ENCODE peak calls at places on chromosomes 13 and 19, in nine cellular contexts. M, X, A, H, Y, G, J, E and T are unnamed samples.
A peak's percentile ranks its signal among the peaks of the same experiment; 100 is the strongest.

GRCh38 chr13:101875717-101876393 is 423.4 kb downstream of the ITGBL1 start:
- DNase-seq in M (peak; percentile 89), X (peak; percentile 22), A (no peak), H (no peak), Y (no peak), G (peak; percentile 0), J (no peak), E (no peak), T (peak; percentile 81)

GRCh38 chr13:20182231-20182846 is 10.4 kb downstream of the GJB2 start:
- DNase-seq in M (peak; percentile 65), X (peak; percentile 27), A (peak; percentile 48), H (no peak), Y (peak; percentile 65), G (peak; percentile 67), J (no peak), E (no peak), T (peak; percentile 70)

GRCh38 chr13:21040120-21040834 is 21.1 kb downstream of the LATS2 start:
- DNase-seq in M (no peak), X (no peak), A (no peak), H (no peak), Y (peak; percentile 49), G (no peak), J (peak; percentile 66), E (no peak), T (no peak)

GRCh38 chr19:44675516-44675915 is 4.2 kb downstream of the CEACAM19 start:
- DNase-seq in M (no peak), X (no peak), A (no peak), H (no peak), Y (no peak), G (no peak), J (no peak), E (no peak), T (no peak)

GRCh38 chr13:48653074-48654054 is at the start of gene CYSLTR2:
- DNase-seq in M (peak; percentile 62), X (no peak), A (no peak), H (no peak), Y (no peak), G (no peak), J (peak; percentile 55), E (no peak), T (no peak)

GRCh38 chr13:22717036-22717435 is 463.7 kb upstream of the SGCG start:
- DNase-seq in M (no peak), X (peak; percentile 13), A (no peak), H (no peak), Y (no peak), G (no peak), J (no peak), E (no peak), T (no peak)

GRCh38 chr19:38674388-38675133 is 27.1 kb downstream of the ACTN4 start:
- DNase-seq in M (peak; percentile 58), X (no peak), A (no peak), H (no peak), Y (peak; percentile 81), G (no peak), J (no peak), E (no peak), T (peak; percentile 100)

GRCh38 chr19:43668406-43669158 is 1.4 kb downstream of the PLAUR start:
- DNase-seq in M (peak; percentile 98), X (peak; percentile 94), A (peak; percentile 98), H (peak; percentile 98), Y (peak; percentile 99), G (peak; percentile 100), J (peak; percentile 100), E (peak; percentile 91), T (peak; percentile 98)

GRCh38 chr13:95676100-95676774 is 702 bp upstream of the DNAJC3 start:
- DNase-seq in M (peak; percentile 45), X (peak; percentile 14), A (peak; percentile 37), H (no peak), Y (peak; percentile 45), G (no peak), J (no peak), E (no peak), T (peak; percentile 69)

GRCh38 chr19:38781058-38781457 is 7.7 kb upstream of the LGALS7 start:
- DNase-seq in M (no peak), X (no peak), A (no peak), H (no peak), Y (no peak), G (no peak), J (no peak), E (no peak), T (no peak)

GRCh38 chr13:44622259-44622658 is 46.1 kb upstream of the TSC22D1 start:
- DNase-seq in M (no peak), X (no peak), A (no peak), H (no peak), Y (no peak), G (no peak), J (no peak), E (no peak), T (no peak)
- H3K4me3 ChIP-seq in M (no peak overlapping the region), X (no peak overlapping the region), A (no peak overlapping the region), H (no peak overlapping the region), Y (no peak overlapping the region), G (no peak overlapping the region), J (no peak overlapping the region), E (no peak overlapping the region), T (no peak overlapping the region)

GRCh38 chr19:41922585-41922984 is 5.7 kb downstream of the ERFL start:
- DNase-seq in M (no peak), X (no peak), A (no peak), H (no peak), Y (no peak), G (no peak), J (no peak), E (no peak), T (no peak)
- H3K27me3 ChIP-seq in M (peaks cover 46% of the 10 kb centered on the region), X (peaks cover 12% of the 10 kb centered on the region), A (peaks cover 21% of the 10 kb centered on the region), H (peaks cover 94% of the 10 kb centered on the region), Y (peaks cover 61% of the 10 kb centered on the region), G (peaks cover 64% of the 10 kb centered on the region), J (peaks cover 100% of the 10 kb centered on the region), E (no peaks in the 10 kb centered on the region), T (peaks cover 55% of the 10 kb centered on the region)

DNA sequence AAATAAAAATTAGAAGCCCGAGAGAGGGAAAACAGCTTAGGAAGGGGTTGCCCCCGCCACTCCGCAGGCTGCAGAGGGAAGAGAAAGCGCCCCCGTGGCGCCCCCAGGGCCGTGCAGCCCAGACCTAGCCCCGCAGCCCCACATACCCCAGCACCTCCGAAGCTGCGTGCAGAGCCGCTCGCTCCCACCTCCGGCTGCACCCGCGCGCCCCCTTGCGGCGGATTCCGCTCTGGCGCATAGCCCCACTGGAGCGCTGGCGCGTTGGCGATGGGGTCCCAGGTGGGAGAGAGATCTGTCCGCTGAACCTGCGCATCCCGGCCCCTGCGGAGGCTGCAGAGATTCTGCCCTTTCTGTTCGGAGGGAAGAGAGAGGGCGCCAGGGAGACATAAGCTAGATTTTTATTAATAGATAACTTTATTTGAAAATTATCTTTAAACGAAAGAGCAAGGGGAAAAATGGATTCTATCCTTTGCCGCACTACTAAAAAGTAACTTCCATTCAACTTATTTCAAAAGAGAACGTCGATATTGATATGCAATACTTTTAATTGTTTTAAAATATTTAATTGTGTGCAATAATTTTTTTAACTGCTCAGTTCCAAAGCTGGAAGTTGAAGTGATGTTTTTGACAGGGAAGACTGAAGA is 11.7 kb upstream of the CLN5 start:
- DNase-seq in M (peak; percentile 28), X (peak; percentile 88), A (peak; percentile 84), H (peak; percentile 87), Y (peak; percentile 59), G (peak; percentile 13), J (no peak), E (peak; percentile 80), T (peak; percentile 21)
- TF ChIP-seq CTCF in M (peak; percentile 93), X (peak; percentile 94), A (peak; percentile 93), H (peak; percentile 89), Y (peak; percentile 80), G (peak; percentile 97), J (peak; percentile 91), E (peak; percentile 99), T (peak; percentile 98)

GRCh38 chr13:40490086-40490723 is 176.2 kb downstream of the FOXO1 start:
- DNase-seq in M (no peak), X (no peak), A (peak; percentile 33), H (no peak), Y (no peak), G (no peak), J (no peak), E (no peak), T (no peak)

GRCh38 chr13:40485611-40486517 is 180.6 kb downstream of the FOXO1 start:
- DNase-seq in M (no peak), X (no peak), A (no peak), H (no peak), Y (no peak), G (no peak), J (no peak), E (peak; percentile 31), T (no peak)

GRCh38 chr13:40486518-40487163 is 179.8 kb downstream of the FOXO1 start:
- DNase-seq in M (no peak), X (no peak), A (no peak), H (no peak), Y (no peak), G (no peak), J (no peak), E (no peak), T (no peak)

GRCh38 chr13:40492511-40492910 is 173.9 kb downstream of the FOXO1 start:
- DNase-seq in M (no peak), X (no peak), A (no peak), H (peak; percentile 68), Y (no peak), G (no peak), J (no peak), E (no peak), T (no peak)

DNA sequence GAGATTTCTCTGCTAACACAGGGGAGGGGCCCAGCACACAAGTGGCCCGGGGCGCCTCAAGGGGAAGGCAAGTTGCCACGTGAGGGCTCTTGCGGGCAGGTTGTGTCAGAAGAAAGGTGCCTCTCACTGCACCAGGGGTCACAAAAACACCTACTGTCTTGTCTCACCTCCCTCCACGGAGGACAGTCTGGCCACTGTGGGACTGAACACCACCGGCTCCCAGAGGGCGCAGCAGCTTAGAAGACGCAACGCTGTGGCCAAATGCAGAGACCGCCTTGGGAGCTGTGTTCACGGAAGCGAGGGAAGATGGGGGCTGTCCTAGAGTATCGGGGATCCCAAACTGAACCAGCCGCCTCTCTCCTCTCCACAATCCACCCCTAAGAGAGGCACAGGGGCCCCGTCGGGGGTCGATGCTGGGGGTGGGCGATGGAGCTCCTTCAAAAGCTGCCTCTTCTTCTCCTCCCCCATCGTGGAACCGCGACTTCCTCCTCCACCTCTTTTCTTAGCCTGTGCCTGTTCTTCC is 177.5 kb downstream of the FOXO1 start:
- DNase-seq in M (no peak), X (no peak), A (no peak), H (no peak), Y (no peak), G (no peak), J (no peak), E (no peak), T (no peak)
- H3K4me3 ChIP-seq in M (no peak overlapping the region), X (no peak overlapping the region), A (no peak overlapping the region), H (no peak overlapping the region), Y (no peak overlapping the region), G (no peak overlapping the region), J (no peak overlapping the region), E (no peak overlapping the region), T (no peak overlapping the region)

GRCh38 chr13:110382830-110383229 is 75.7 kb downstream of the COL4A2 start:
- DNase-seq in M (no peak), X (no peak), A (no peak), H (no peak), Y (no peak), G (no peak), J (no peak), E (no peak), T (no peak)
- H3K27me3 ChIP-seq in M (no peaks in the 10 kb centered on the region), X (no peaks in the 10 kb centered on the region), A (no peaks in the 10 kb centered on the region), H (no peaks in the 10 kb centered on the region), Y (no peaks in the 10 kb centered on the region), G (no peaks in the 10 kb centered on the region), J (no peaks in the 10 kb centered on the region), E (peaks cover 2% of the 10 kb centered on the region), T (no peaks in the 10 kb centered on the region)